ENCODE peak calls at places on chromosomes 11 and 22, in five cellular contexts. H is mesendoderm, O is heart right ventricle, R is breast epithelium, S is mammary epithelial cell. J is an unnamed sample.

GRCh38 chr11:65978391-65979238 is 17.1 kb downstream of the SART1 start:
- DNase-seq in H (no peak), S (no peak), R (no peak), O (no peak), J (no peak)

GRCh38 chr11:118623291-118623655 is 15.9 kb downstream of the PHLDB1 start:
- DNase-seq in S (peak; percentile 95), R (peak; percentile 89), H (no peak), O (no peak), J (peak; percentile 75)

GRCh38 chr11:100785148-100785983 is 98.3 kb downstream of the ARHGAP42 start:
- DNase-seq in O (peak; percentile 12), S (no peak), H (peak; percentile 77), R (no peak), J (no peak)

GRCh38 chr11:77411717-77412441 is 62.0 kb downstream of the PAK1 start:
- DNase-seq in O (peak; percentile 83), H (peak; percentile 96), S (peak; percentile 92), R (peak; percentile 74), J (peak; percentile 93)

GRCh38 chr22:44540756-44541670 is 43.0 kb upstream of the RTL6 start:
- DNase-seq in H (no peak), R (no peak), S (no peak), O (no peak), J (no peak)

GRCh38 chr11:945986-946385 is 20.3 kb downstream of the AP2A2 start:
- DNase-seq in R (no peak), S (no peak), H (peak; percentile 88), O (no peak), J (no peak)

GRCh38 chr22:32712644-32713355 is 88.7 kb upstream of the TIMP3 start:
- DNase-seq in O (no peak), S (no peak), H (no peak), R (no peak), J (no peak)

GRCh38 chr22:19876314-19876940 is 21.8 kb upstream of the GNB1L start:
- DNase-seq in R (no peak), O (no peak), S (no peak), H (no peak), J (peak; percentile 3)

GRCh38 chr11:45777127-45777969 is 27.6 kb upstream of the SLC35C1 start:
- DNase-seq in R (no peak), H (no peak), S (no peak), O (no peak), J (no peak)

GRCh38 chr11:45669146-45669545 is 3.7 kb upstream of the CHST1 start:
- DNase-seq in R (no peak), O (no peak), S (no peak), H (no peak), J (peak; percentile 85)

GRCh38 chr11:117861151-117862018 is 15.1 kb downstream of the FXYD6 start:
- DNase-seq in R (no peak), S (no peak), H (peak; percentile 91), O (peak; percentile 66), J (no peak)

GRCh38 chr11:46336781-46337180 is 10.5 kb upstream of the DGKZ start:
- DNase-seq in H (no peak), R (no peak), O (no peak), S (no peak), J (no peak)

GRCh38 chr11:9575531-9576240 is 2.2 kb downstream of the WEE1 start:
- DNase-seq in H (peak; percentile 37), R (no peak), S (peak; percentile 32), O (no peak), J (no peak)

GRCh38 chr11:34654491-34655334 is 33.8 kb downstream of the EHF start:
- DNase-seq in R (peak; percentile 95), O (peak; percentile 44), H (peak; percentile 90), S (peak; percentile 71), J (peak; percentile 32)

GRCh38 chr22:41417622-41418390 is 28.8 kb downstream of the TOB2 start:
- DNase-seq in O (peak; percentile 92), R (peak; percentile 96), H (no peak), S (no peak), J (peak; percentile 99)

GRCh38 chr11:120978701-120979100 is 45.2 kb upstream of the TBCEL start:
- DNase-seq in O (no peak), S (no peak), H (no peak), R (no peak), J (no peak)

GRCh38 chr11:128908391-128909246 is 17.5 kb downstream of the KCNJ5 start:
- DNase-seq in O (peak; percentile 72), H (no peak), R (peak; percentile 66), S (peak; percentile 75), J (no peak)

GRCh38 chr11:12678092-12678491 is 3.9 kb downstream of the TEAD1 start:
- DNase-seq in R (no peak), H (no peak), S (no peak), O (no peak), J (no peak)

GRCh38 chr22:46373166-46373565 is 37.7 kb downstream of the TRMU start:
- DNase-seq in S (no peak), H (no peak), O (peak; percentile 13), R (no peak), J (peak; percentile 65)

GRCh38 chr11:17593466-17594245 is 46.6 kb downstream of the OTOG start:
- DNase-seq in O (no peak), H (no peak), S (no peak), R (no peak), J (no peak)

GRCh38 chr22:30127749-30128166 is 47.5 kb downstream of the HORMAD2 start:
- DNase-seq in O (no peak), H (no peak), S (no peak), R (no peak), J (no peak)

GRCh38 chr11:8806974-8807373 is 104.0 kb upstream of the AKIP1 start:
- DNase-seq in H (no peak), R (no peak), O (no peak), S (no peak), J (no peak)

GRCh38 chr11:68044145-68044813 is 5.5 kb downstream of the TCIRG1 start:
- DNase-seq in H (no peak), S (no peak), O (no peak), R (no peak), J (no peak)

GRCh38 chr11:86483591-86484163 is 109.0 kb downstream of the CCDC81 start:
- DNase-seq in R (no peak), H (no peak), O (no peak), S (no peak), J (no peak)
- H3K27ac ChIP-seq in R (peak overlapping the region; percentile 3), H (no peak overlapping the region), O (peak overlapping the region; percentile 58), S (peak overlapping the region; percentile 12), J (no peak overlapping the region)

GRCh38 chr22:50530857-50531545 is 1.2 kb upstream of the TYMP start:
- DNase-seq in H (peak; percentile 87), R (peak; percentile 90), S (peak; percentile 56), O (peak; percentile 89), J (peak; percentile 83)
- H3K4me1 ChIP-seq in H (peaks cover 3% of the 10 kb centered on the region), R (no peaks in the 10 kb centered on the region), S (peaks cover 35% of the 10 kb centered on the region), O (peaks cover 18% of the 10 kb centered on the region), J (peaks cover 32% of the 10 kb centered on the region)

GRCh38 chr22:27757928-27758525 is 43.5 kb downstream of the MN1 start:
- DNase-seq in R (no peak), O (no peak), S (no peak), H (no peak), J (no peak)
- H3K27ac ChIP-seq in R (no peak overlapping the region), O (no peak overlapping the region), S (no peak overlapping the region), H (no peak overlapping the region), J (no peak overlapping the region)

DNA sequence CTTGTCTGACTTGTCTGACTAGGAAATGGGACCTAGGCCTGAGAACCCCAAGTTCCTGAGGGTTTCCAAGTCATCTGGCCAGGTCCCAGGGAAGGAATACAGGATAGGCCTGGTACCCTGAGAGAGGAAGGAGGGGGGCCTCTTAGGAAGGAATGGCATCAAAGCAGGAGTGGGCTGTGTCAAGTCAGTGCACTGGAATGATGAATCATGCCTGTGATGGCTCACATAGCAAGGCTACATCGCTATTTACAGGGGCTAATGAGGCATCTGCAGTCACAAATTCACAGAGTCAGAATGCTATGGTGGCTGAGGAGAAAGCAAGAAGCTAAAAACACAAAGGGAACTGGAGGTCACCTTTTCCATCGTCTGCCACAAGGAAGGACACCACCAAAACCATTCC is 247.3 kb downstream of the NXPE2 start:
- DNase-seq in O (no peak), S (no peak), R (no peak), H (no peak), J (no peak)
- H3K4me1 ChIP-seq in O (no peaks in the 10 kb centered on the region), S (no peaks in the 10 kb centered on the region), R (no peaks in the 10 kb centered on the region), H (no peaks in the 10 kb centered on the region), J (peaks cover 3% of the 10 kb centered on the region)

GRCh38 chr22:24329453-24329852 is 58.8 kb downstream of the SPECC1L start:
- DNase-seq in H (no peak), R (no peak), S (peak; percentile 14), O (no peak), J (no peak)
- H3K27ac ChIP-seq in H (no peak overlapping the region), R (no peak overlapping the region), S (no peak overlapping the region), O (no peak overlapping the region), J (no peak overlapping the region)